ENCODE peak calls at places on chromosomes 6 and 20, in eight cellular contexts. D, F, C, M, N, T, U and I are unnamed samples.

GRCh38 chr20:2806351-2806701 is 5.9 kb upstream of the CPXM1 start:
- DNase-seq in T (no peak), D (no peak), U (no peak), N (no peak), C (no peak), F (no peak), M (no peak), I (no peak)

GRCh38 chr6:163180874-163181541 is 233.5 kb upstream of the QKI start:
- DNase-seq in F (peak; percentile 57), N (no peak), M (peak; percentile 86), D (peak; percentile 72), C (no peak), T (no peak), U (peak; percentile 53), I (peak; percentile 56)

GRCh38 chr20:47774081-47774777 is 11.1 kb downstream of the SULF2 start:
- DNase-seq in M (no peak), N (peak; percentile 76), U (no peak), F (no peak), T (no peak), C (no peak), D (no peak), I (no peak)

GRCh38 chr6:1424306-1424927 is 35.0 kb downstream of the FOXF2 start:
- DNase-seq in M (no peak), F (peak; percentile 72), N (no peak), U (no peak), D (peak; percentile 81), C (no peak), T (peak; percentile 64), I (peak; percentile 48)

GRCh38 chr20:58650776-58651547 is at the start of gene STX16:
- DNase-seq in F (peak; percentile 99), N (peak; percentile 91), D (peak; percentile 88), U (peak; percentile 93), T (peak; percentile 92), C (peak; percentile 74), M (peak; percentile 88), I (peak; percentile 94)

GRCh38 chr20:62606551-62607201 is 35.6 kb upstream of the SLCO4A1 start:
- DNase-seq in T (no peak), M (no peak), C (no peak), F (peak; percentile 19), U (peak; percentile 7), N (no peak), D (no peak), I (no peak)

GRCh38 chr6:107776415-107776814 is 47.7 kb downstream of the SCML4 start:
- DNase-seq in F (no peak), D (no peak), U (no peak), M (no peak), N (no peak), C (no peak), T (no peak), I (no peak)

GRCh38 chr6:109059148-109059547 is 35.5 kb downstream of the SESN1 start:
- DNase-seq in M (no peak), C (no peak), U (no peak), T (no peak), D (no peak), F (no peak), N (no peak), I (no peak)

GRCh38 chr6:170253226-170253909 is 37.5 kb downstream of the DLL1 start:
- DNase-seq in D (no peak), C (no peak), T (no peak), N (peak; percentile 12), U (peak; percentile 88), M (no peak), F (no peak), I (no peak)

GRCh38 chr20:63702751-63703470 is 4.9 kb downstream of the ARFRP1 start:
- DNase-seq in T (no peak), N (no peak), F (no peak), U (no peak), D (peak; percentile 2), C (no peak), M (no peak), I (no peak)

GRCh38 chr20:22080985-22081384 is 375.5 kb downstream of the PAX1 start:
- DNase-seq in C (no peak), U (no peak), T (no peak), N (no peak), F (no peak), D (no peak), M (no peak), I (no peak)

GRCh38 chr20:63216849-63217471 is 1.0 kb upstream of the YTHDF1 start:
- DNase-seq in N (no peak), U (peak; percentile 44), D (no peak), T (no peak), C (no peak), F (no peak), M (no peak), I (no peak)

GRCh38 chr6:5644523-5645183 is 362.1 kb downstream of the NRN1 start:
- DNase-seq in U (no peak), N (no peak), F (no peak), M (no peak), T (no peak), C (no peak), D (no peak), I (no peak)

GRCh38 chr6:93779086-93779858 is 359.9 kb upstream of the EPHA7 start:
- DNase-seq in N (peak; percentile 25), U (peak; percentile 5), T (no peak), M (no peak), F (no peak), C (no peak), D (no peak), I (no peak)